ENCODE peak calls at places on chromosomes 7 and 10, in ten cellular contexts. K is ovary, I is lower lobe of right lung, B is A549, C is colonic mucosa, O is IMR-90, Y is tibial nerve, J is ascending aorta, E is psoas muscle, N is kidney. L is an unnamed sample. For H3K9me3, the result is how much of the 10 kb centered on the place peaks cover.

GRCh38 chr10:61063035-61063434 is 119.0 kb upstream of the RHOBTB1 start:
- DNase-seq in K (no peak), I (no peak), B (peak), C (peak), O (no peak), Y (peak), J (no peak), E (no peak), N (no peak), L (no peak)

GRCh38 chr10:114334301-114334700 is 70.0 kb downstream of the AFAP1L2 start:
- DNase-seq in K (no peak), I (no peak), B (no peak), C (no peak), O (no peak), Y (no peak), J (no peak), E (no peak), N (peak), L (no peak)

GRCh38 chr7:70553364-70553763 is 578.6 kb upstream of the GALNT17 start:
- DNase-seq in K (no peak), I (peak), B (no peak), C (no peak), O (no peak), Y (peak), J (no peak), E (no peak), N (no peak), L (no peak)

GRCh38 chr10:66627156-66627555 is 298.7 kb upstream of the LRRTM3 start:
- DNase-seq in K (no peak), I (no peak), B (peak), C (no peak), O (no peak), Y (no peak), J (no peak), E (no peak), N (no peak), L (peak)

GRCh38 chr7:116522247-116522646 is 2.6 kb upstream of the CAV1 start:
- DNase-seq in K (no peak), I (no peak), B (peak), C (no peak), O (peak), Y (no peak), J (no peak), E (no peak), N (no peak), L (no peak)

GRCh38 chr7:81158189-81158588 is 239.3 kb upstream of the SEMA3C start:
- DNase-seq in K (no peak), I (no peak), B (peak), C (no peak), O (no peak), Y (no peak), J (no peak), E (no peak), N (no peak), L (no peak)

GRCh38 chr7:135343361-135343760 is 109.7 kb downstream of the STRA8 start:
- DNase-seq in K (no peak), I (no peak), B (no peak), C (no peak), O (no peak), Y (no peak), J (no peak), E (no peak), N (no peak), L (no peak)

GRCh38 chr7:7868245-7868899 is 100.2 kb upstream of the GLCCI1 start:
- DNase-seq in K (no peak), I (no peak), B (no peak), C (no peak), O (no peak), Y (no peak), J (no peak), E (no peak), N (no peak), L (no peak)

GRCh38 chr10:114703377-114704125 is 45.5 kb upstream of the ABLIM1 start:
- DNase-seq in K (no peak), I (no peak), B (peak), C (no peak), O (peak), Y (no peak), J (no peak), E (no peak), N (no peak), L (peak)

GRCh38 chr7:5519515-5519928 is 95.9 kb upstream of the TNRC18 start:
- DNase-seq in K (no peak), I (no peak), B (no peak), C (no peak), O (no peak), Y (no peak), J (no peak), E (no peak), N (no peak), L (no peak)

GRCh38 chr7:112692333-112692732 is 97.9 kb downstream of the TMEM168 start:
- DNase-seq in K (no peak), I (no peak), B (no peak), C (no peak), O (no peak), Y (no peak), J (no peak), E (no peak), N (no peak), L (no peak)

GRCh38 chr7:132210821-132211220 is 365.4 kb downstream of the PLXNA4 start:
- DNase-seq in K (no peak), I (no peak), B (no peak), C (no peak), O (no peak), Y (no peak), J (no peak), E (no peak), N (no peak), L (no peak)

GRCh38 chr7:68529221-68529620 is 1069.1 kb upstream of the AUTS2 start:
- DNase-seq in K (no peak), I (no peak), B (no peak), C (no peak), O (no peak), Y (no peak), J (no peak), E (no peak), N (no peak), L (peak)

GRCh38 chr10:26483554-26483953 is 45.4 kb downstream of the APBB1IP start:
- DNase-seq in K (no peak), I (no peak), B (peak), C (no peak), O (no peak), Y (no peak), J (no peak), E (no peak), N (no peak), L (no peak)

GRCh38 chr7:99001482-99002145 is 123.3 kb downstream of the TRRAP start:
- DNase-seq in K (no peak), I (no peak), B (no peak), C (no peak), O (no peak), Y (no peak), J (no peak), E (no peak), N (no peak), L (peak)

GRCh38 chr10:22334414-22335203 is 10.7 kb upstream of the SPAG6 start:
- DNase-seq in K (no peak), I (no peak), B (no peak), C (peak), O (no peak), Y (no peak), J (no peak), E (peak), N (no peak), L (peak)

GRCh38 chr7:63057265-63057664 is 941.4 kb upstream of the ZNF722 start:
- DNase-seq in K (no peak), I (no peak), B (no peak), C (no peak), O (no peak), Y (no peak), J (no peak), E (no peak), N (no peak), L (no peak)

GRCh38 chr7:66206116-66206908 is 1.2 kb downstream of the TPST1 start:
- DNase-seq in K (no peak), I (no peak), B (no peak), C (no peak), O (no peak), Y (no peak), J (no peak), E (no peak), N (peak), L (peak)

GRCh38 chr10:127949831-127950230 is 42.9 kb downstream of the PTPRE start:
- DNase-seq in K (no peak), I (no peak), B (no peak), C (no peak), O (no peak), Y (no peak), J (no peak), E (no peak), N (no peak), L (no peak)

GRCh38 chr10:35372329-35372728 is 36.0 kb downstream of the CCNY start:
- DNase-seq in K (no peak), I (peak), B (no peak), C (no peak), O (no peak), Y (no peak), J (no peak), E (peak), N (no peak), L (no peak)

GRCh38 chr7:103073989-103074518 is 542 bp downstream of the FBXL13 start:
- DNase-seq in K (peak), I (no peak), B (peak), C (peak), O (no peak), Y (peak), J (no peak), E (no peak), N (no peak), L (no peak)

GRCh38 chr7:70764004-70764691 is 367.8 kb upstream of the GALNT17 start:
- DNase-seq in K (no peak), I (no peak), B (no peak), C (no peak), O (no peak), Y (no peak), J (no peak), E (no peak), N (no peak), L (no peak)

GRCh38 chr10:65342226-65342625 is 1583.6 kb upstream of the LRRTM3 start:
- DNase-seq in K (no peak), I (no peak), B (no peak), C (no peak), O (no peak), Y (no peak), J (no peak), E (no peak), N (no peak), L (no peak)

GRCh38 chr7:30575910-30576309 is 18.8 kb upstream of the GARS1 start:
- DNase-seq in K (no peak), I (no peak), B (no peak), C (no peak), O (no peak), Y (no peak), J (no peak), E (no peak), N (no peak), L (no peak)

GRCh38 chr7:25633420-25633819 is 405.1 kb upstream of the NPVF start:
- DNase-seq in K (no peak), I (no peak), B (no peak), C (no peak), O (no peak), Y (no peak), J (no peak), E (no peak), N (no peak), L (no peak)

GRCh38 chr7:102425639-102426267 is 7.6 kb upstream of the ORAI2 start:
- DNase-seq in K (no peak), I (peak), B (no peak), C (peak), O (no peak), Y (no peak), J (peak), E (peak), N (peak), L (no peak)

GRCh38 chr7:111528331-111528730 is 34.0 kb downstream of the IMMP2L start:
- DNase-seq in K (no peak), I (no peak), B (no peak), C (no peak), O (no peak), Y (no peak), J (no peak), E (no peak), N (no peak), L (no peak)

GRCh38 chr10:129046074-129046681 is 420.9 kb upstream of the MGMT start:
- DNase-seq in K (no peak), I (no peak), B (no peak), C (no peak), O (no peak), Y (peak), J (no peak), E (no peak), N (no peak), L (no peak)

GRCh38 chr10:110274072-110274627 is 30.6 kb downstream of the SMNDC1 start:
- DNase-seq in K (no peak), I (no peak), B (no peak), C (no peak), O (no peak), Y (no peak), J (no peak), E (no peak), N (no peak), L (no peak)

GRCh38 chr10:98589691-98590090 is 143.0 kb upstream of the HPS1 start:
- DNase-seq in K (no peak), I (no peak), B (no peak), C (no peak), O (no peak), Y (no peak), J (no peak), E (no peak), N (no peak), L (no peak)

GRCh38 chr10:114367041-114367675 is 37.1 kb downstream of the AFAP1L2 start:
- DNase-seq in K (peak), I (no peak), B (peak), C (no peak), O (no peak), Y (no peak), J (no peak), E (no peak), N (no peak), L (peak)

DNA sequence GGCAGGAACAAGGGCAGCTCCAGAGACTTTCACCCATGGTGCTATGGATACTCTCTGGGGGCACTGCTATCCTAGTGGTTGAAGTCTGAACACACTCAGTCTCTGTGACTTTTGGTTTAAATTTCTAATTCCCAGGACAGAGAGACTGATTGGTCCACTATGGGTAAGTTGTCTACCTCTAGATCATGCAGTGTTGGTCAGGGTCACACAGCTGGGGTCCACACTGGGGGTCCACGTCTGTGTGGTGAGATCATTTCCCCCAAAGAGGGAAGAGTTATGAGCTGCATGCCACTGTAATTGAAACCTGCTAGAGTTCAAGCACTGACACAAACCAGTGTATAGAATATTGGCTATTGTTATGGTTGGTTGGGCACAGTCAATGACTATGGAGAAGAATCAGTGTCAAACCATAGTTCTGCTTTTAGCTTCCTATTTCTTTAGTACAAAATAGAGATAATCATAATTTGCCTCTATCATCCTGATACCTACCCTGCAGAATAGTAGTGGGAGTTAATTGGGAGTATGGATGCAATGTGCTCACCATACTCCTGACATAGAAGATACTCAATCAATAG is 101.6 kb downstream of the PRTFDC1 start:
- DNase-seq in K (no peak), I (no peak), B (no peak), C (no peak), O (no peak), Y (no peak), J (no peak), E (no peak), N (no peak), L (no peak)
- H3K27ac ChIP-seq in K (no peak), I (no peak), B (peak), C (no peak), O (no peak), Y (no peak), J (no peak), E (no peak), N (no peak), L (no peak)

DNA sequence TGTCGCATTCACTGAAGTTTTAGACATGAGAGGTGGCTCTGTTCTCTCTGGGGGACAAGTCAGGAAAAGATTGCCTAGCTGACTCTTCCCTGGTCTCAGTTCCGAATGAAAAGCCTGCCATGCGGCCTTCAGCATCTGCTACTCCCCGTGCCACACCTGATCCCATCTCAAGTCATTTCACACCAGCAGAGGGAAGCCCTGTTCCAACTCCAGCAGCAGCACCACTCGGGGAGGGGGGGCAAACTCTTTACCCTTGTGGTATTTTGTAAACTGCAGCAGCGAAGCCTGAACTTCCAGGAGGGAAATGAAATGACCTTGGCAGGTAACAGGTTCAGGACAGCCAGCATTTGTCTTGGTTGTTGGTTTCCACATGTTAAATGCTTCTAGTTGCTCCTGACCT is 13.8 kb downstream of the LRRC4 start:
- DNase-seq in K (no peak), I (no peak), B (no peak), C (no peak), O (no peak), Y (no peak), J (no peak), E (no peak), N (no peak), L (no peak)
- TF ChIP-seq CTCF in K (no peak), I (no peak), B (no peak), C (no peak), O (no peak), Y (no peak), J (no peak), E (no peak), N (no peak), L (no peak)

GRCh38 chr10:12414278-12414988 is 65.1 kb downstream of the CAMK1D start:
- DNase-seq in K (no peak), I (no peak), B (no peak), C (no peak), O (no peak), Y (no peak), J (no peak), E (no peak), N (no peak), L (no peak)
- H3K9me3 ChIP-seq in K (under half), I (under half), B (under half), C (under half), O (under half), Y (under half), J (under half), E (under half), N (under half), L (under half)

GRCh38 chr10:8034666-8035640 is 19.5 kb upstream of the GATA3 start:
- DNase-seq in K (no peak), I (no peak), B (no peak), C (no peak), O (no peak), Y (no peak), J (no peak), E (no peak), N (no peak), L (no peak)
- H3K27ac ChIP-seq in K (no peak), I (no peak), B (no peak), C (no peak), O (no peak), Y (no peak), J (no peak), E (no peak), N (peak), L (no peak)

DNA sequence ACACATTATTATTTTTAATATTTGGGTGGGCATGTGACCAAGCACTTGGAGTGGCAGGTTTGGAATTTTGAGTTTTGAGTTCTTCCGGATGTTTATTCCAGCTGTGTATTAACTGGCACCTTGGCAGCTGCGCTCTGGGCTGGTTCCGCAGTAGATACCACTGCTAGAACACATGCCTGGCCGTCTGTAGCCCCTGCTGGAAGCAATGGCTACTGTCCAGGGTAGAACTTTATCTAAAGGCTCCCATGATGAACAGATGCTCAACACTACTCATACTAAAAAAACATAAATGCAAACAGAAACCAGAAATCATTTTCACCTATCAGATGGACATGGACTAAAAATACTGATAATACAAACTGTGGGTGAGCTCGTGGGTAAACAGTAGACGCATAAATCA is 19.4 kb upstream of the SH3PXD2A start:
- DNase-seq in K (no peak), I (no peak), B (no peak), C (no peak), O (no peak), Y (no peak), J (no peak), E (no peak), N (no peak), L (no peak)
- TF ChIP-seq CTCF in K (no peak), I (no peak), B (no peak), C (no peak), O (no peak), Y (no peak), J (no peak), E (no peak), N (no peak), L (no peak)

GRCh38 chr7:158550886-158551452 is 36.7 kb downstream of the PTPRN2 start:
- DNase-seq in K (no peak), I (peak), B (no peak), C (no peak), O (no peak), Y (no peak), J (no peak), E (no peak), N (no peak), L (no peak)

GRCh38 chr7:158558816-158559215 is 28.8 kb downstream of the PTPRN2 start:
- DNase-seq in K (no peak), I (no peak), B (no peak), C (no peak), O (no peak), Y (no peak), J (no peak), E (no peak), N (no peak), L (no peak)

GRCh38 chr7:158556721-158557440 is 30.7 kb downstream of the PTPRN2 start:
- DNase-seq in K (no peak), I (no peak), B (no peak), C (no peak), O (no peak), Y (no peak), J (no peak), E (no peak), N (no peak), L (no peak)

GRCh38 chr7:158557441-158557755 is 30.2 kb downstream of the PTPRN2 start:
- DNase-seq in K (no peak), I (no peak), B (no peak), C (no peak), O (no peak), Y (no peak), J (no peak), E (no peak), N (no peak), L (no peak)

GRCh38 chr7:158555034-158555520 is 32.5 kb downstream of the PTPRN2 start:
- DNase-seq in K (no peak), I (no peak), B (no peak), C (no peak), O (no peak), Y (no peak), J (no peak), E (no peak), N (no peak), L (no peak)
- H3K9me3 ChIP-seq in K (under half), I (under half), B (under half), C (under half), O (under half), Y (under half), J (under half), E (under half), N (under half), L (under half)

GRCh38 chr7:38215734-38216670 is 38.0 kb downstream of the STARD3NL start:
- DNase-seq in K (peak), I (peak), B (peak), C (peak), O (peak), Y (peak), J (peak), E (peak), N (peak), L (peak)
- H3K27ac ChIP-seq in K (peak), I (peak), B (no peak), C (peak), O (no peak), Y (peak), J (no peak), E (peak), N (peak), L (peak)

L was measured in testis.